ENCODE peak calls at places on chromosomes 13 and 19, in four cellular contexts. G, K, F and B are unnamed samples.

GRCh38 chr13:87376081-87376480 is 295.1 kb upstream of the SLITRK5 start:
- DNase-seq in G (no peak), K (no peak), F (no peak), B (no peak)

GRCh38 chr19:54287456-54287855 is 6.5 kb upstream of the LILRB2 start:
- DNase-seq in G (no peak), K (no peak), F (no peak), B (no peak)

GRCh38 chr19:2495130-2495641 is 19.3 kb downstream of the GADD45B start:
- DNase-seq in G (peak; percentile 94), K (peak; percentile 88), F (peak; percentile 84), B (peak; percentile 88)

GRCh38 chr19:50330365-50331078 is 1.3 kb upstream of the KCNC3 start:
- DNase-seq in G (peak; percentile 89), K (peak; percentile 95), F (peak; percentile 33), B (no peak)

GRCh38 chr13:93963266-93964131 is 516.0 kb downstream of the DCT start:
- DNase-seq in G (no peak), K (no peak), F (no peak), B (no peak)

GRCh38 chr19:15247107-15248014 is 15.1 kb upstream of the EPHX3 start:
- DNase-seq in G (no peak), K (no peak), F (no peak), B (no peak)

GRCh38 chr13:29561918-29562317 is 33.6 kb downstream of the SLC7A1 start:
- DNase-seq in G (no peak), K (no peak), F (no peak), B (no peak)

GRCh38 chr19:35767288-35768081 is 7.9 kb upstream of the ARHGAP33 start:
- DNase-seq in G (peak; percentile 36), K (no peak), F (no peak), B (no peak)

GRCh38 chr19:39413269-39413902 is 917 bp downstream of the PLEKHG2 start:
- DNase-seq in G (peak; percentile 84), K (peak; percentile 91), F (peak; percentile 69), B (no peak)

GRCh38 chr19:45528149-45528743 is 21.0 kb downstream of the VASP start:
- DNase-seq in G (peak; percentile 27), K (no peak), F (no peak), B (no peak)

GRCh38 chr13:92806215-92806614 is 420.4 kb upstream of the GPC6 start:
- DNase-seq in G (no peak), K (no peak), F (no peak), B (no peak)

GRCh38 chr13:25329706-25330105 is 28.3 kb downstream of the NUP58 start:
- DNase-seq in G (no peak), K (no peak), F (no peak), B (no peak)

GRCh38 chr19:45403781-45404556 is 900 bp downstream of the PPP1R13L start:
- DNase-seq in G (peak; percentile 78), K (peak; percentile 87), F (peak; percentile 45), B (peak; percentile 69)

GRCh38 chr13:33519561-33520479 is 234.3 kb upstream of the STARD13 start:
- DNase-seq in G (no peak), K (no peak), F (no peak), B (no peak)

GRCh38 chr13:45341799-45342584 is 1.0 kb upstream of the TPT1 start:
- DNase-seq in G (peak; percentile 47), K (no peak), F (peak; percentile 77), B (peak; percentile 86)

GRCh38 chr19:54521022-54521859 is 18.6 kb downstream of the LAIR2 start:
- DNase-seq in G (no peak), K (no peak), F (no peak), B (no peak)

GRCh38 chr13:113153810-113154748 is 4.4 kb upstream of the PROZ start:
- DNase-seq in G (peak; percentile 85), K (peak; percentile 92), F (peak; percentile 80), B (peak; percentile 76)

GRCh38 chr19:41456342-41456918 is 13.5 kb downstream of the ERICH4 start:
- DNase-seq in G (no peak), K (no peak), F (no peak), B (no peak)

DNA sequence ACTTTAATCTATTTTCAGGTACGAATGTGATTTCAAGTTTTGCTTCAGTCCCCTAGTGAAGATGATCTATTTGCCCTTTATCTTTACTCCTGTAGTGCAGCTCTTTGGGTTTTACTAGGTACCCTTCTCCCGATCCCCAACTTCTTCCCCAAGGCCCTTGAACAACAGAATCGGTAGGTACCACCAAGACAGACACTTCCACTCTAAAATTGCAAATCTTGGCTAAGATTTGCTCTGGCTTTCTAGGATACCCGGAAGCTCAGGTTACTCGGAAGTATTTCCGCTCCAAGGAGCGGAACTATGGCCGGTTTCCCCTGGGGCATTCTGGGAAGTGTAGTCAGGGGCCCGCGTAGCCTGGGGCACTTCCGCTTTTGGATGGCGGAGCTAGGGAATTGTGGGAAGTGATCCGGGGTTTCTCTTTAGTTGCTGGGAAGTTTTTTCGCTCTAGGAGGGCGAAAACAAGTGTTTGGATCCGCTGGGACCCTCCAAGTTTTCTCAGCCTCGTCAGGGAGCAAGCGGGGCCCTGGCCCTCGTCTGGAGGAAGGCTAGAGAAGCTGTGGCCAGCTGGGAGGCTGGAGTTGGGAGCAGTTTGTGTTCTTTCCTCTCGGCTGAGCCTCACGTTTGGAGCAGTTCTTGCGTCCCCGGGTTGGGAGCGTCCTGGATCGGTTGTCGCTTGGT is 5.1 kb upstream of the ZNF227 start:
- DNase-seq in G (peak; percentile 94), K (peak; percentile 93), F (peak; percentile 81), B (peak; percentile 85)
- H3K9me3 ChIP-seq in G (no peaks in the 10 kb centered on the region), K (peaks cover 40% of the 10 kb centered on the region), F (peaks cover 16% of the 10 kb centered on the region), B (no peaks in the 10 kb centered on the region)

GRCh38 chr13:109565877-109566276 is 220.5 kb downstream of the IRS2 start:
- DNase-seq in G (no peak), K (no peak), F (no peak), B (no peak)
- H3K9me3 ChIP-seq in G (no peaks in the 10 kb centered on the region), K (no peaks in the 10 kb centered on the region), F (no peaks in the 10 kb centered on the region), B (no peaks in the 10 kb centered on the region)

DNA sequence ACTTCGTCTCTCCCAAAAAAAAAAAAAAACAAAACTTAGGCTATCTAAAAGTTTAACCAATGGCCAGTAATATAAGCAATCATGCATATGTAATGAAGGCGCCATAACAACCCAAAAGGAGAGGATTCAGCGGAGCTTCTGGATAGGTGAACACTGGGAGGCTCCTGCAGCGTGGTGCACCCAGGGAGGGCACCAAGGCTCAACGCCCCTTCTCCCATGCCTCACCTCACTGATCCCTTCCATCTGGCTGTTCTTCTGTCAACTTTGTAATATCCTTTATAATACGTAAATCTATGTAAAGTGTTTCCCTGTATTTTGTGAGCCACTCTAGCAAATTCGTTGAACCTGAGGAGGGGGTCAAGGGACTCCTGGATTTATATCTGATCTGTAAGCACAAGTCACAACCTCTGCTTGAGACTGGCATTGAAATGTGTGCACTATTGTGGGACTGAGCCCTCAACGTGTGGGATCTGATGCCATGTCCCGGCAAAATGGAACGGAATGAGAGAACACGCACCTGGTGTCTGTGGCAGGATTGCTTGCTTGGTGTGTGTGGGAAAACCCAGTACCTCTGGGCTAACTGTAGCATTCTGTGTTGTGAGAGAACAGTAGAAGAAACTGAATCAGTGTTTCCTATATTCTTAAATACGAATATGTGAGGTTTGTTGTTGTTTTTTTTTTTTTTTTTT is 520 bp upstream of the ZNF665 start:
- DNase-seq in G (no peak), K (no peak), F (no peak), B (no peak)
- H3K9me3 ChIP-seq in G (no peaks in the 10 kb centered on the region), K (peaks cover 46% of the 10 kb centered on the region), F (peaks cover 7% of the 10 kb centered on the region), B (no peaks in the 10 kb centered on the region)

DNA sequence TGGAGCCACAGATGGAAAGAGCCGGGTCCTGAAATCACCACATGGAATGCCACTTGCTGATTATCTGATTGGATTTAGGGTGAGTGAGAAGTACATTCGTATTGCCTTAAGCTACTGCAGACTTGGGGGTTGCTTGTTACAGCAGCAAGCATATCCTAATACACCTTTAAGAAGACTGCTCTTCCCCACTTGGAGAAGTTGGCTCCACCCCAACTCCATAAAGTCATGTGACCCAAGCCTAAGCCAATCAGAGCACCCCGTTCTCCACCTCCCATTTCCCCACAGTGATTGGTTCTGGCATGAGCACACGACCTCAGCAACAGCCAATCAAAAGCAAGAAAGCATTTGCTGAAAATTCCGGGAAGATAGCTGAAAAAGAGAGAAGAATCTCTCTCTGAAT is 23.1 kb downstream of the CACNA1A start:
- DNase-seq in G (no peak), K (no peak), F (no peak), B (no peak)
- H3K9me3 ChIP-seq in G (no peaks in the 10 kb centered on the region), K (peaks cover 8% of the 10 kb centered on the region), F (peaks cover 6% of the 10 kb centered on the region), B (peaks cover 6% of the 10 kb centered on the region)

DNA sequence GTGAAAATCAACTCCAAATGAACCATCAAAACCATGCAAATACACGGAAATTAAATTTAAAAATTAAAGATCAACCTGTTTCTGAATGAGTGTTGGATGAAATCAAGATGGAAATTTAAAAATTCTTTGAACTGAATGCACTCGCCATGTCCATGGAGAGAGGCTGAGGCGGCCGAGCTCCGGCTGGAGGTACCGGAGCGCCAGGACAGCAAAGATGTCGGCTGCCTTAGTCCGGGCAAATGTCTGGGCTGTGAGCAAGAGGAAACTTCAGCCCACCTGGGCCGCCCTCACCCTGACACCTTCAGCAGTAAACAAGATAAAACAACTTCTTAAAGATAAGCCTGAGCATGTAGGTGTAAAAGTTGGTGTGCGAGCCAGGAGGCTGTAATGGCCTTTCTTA is 5.3 kb upstream of the ZNF506 start:
- DNase-seq in G (no peak), K (no peak), F (no peak), B (no peak)
- H3K9me3 ChIP-seq in G (no peaks in the 10 kb centered on the region), K (peaks cover 95% of the 10 kb centered on the region), F (peaks cover 36% of the 10 kb centered on the region), B (peaks cover 44% of the 10 kb centered on the region)